ENCODE peak calls at places on chromosomes 11 and 22, in six cellular contexts. T, G, Z, N, J and Q are unnamed samples.

GRCh38 chr11:15223318-15223717 is 108.6 kb downstream of the INSC start:
- DNase-seq in J (no peak), N (no peak), T (no peak), Z (no peak), G (no peak), Q (no peak)

GRCh38 chr11:31387379-31387778 is 17.7 kb downstream of the DNAJC24 start:
- DNase-seq in G (no peak), Z (no peak), N (no peak), T (no peak), J (no peak), Q (no peak)

GRCh38 chr11:1741741-1742140 is 8.7 kb downstream of the IFITM10 start:
- DNase-seq in N (no peak), Z (peak), G (no peak), J (no peak), T (no peak), Q (no peak)

GRCh38 chr11:121767433-121767832 is 314.7 kb upstream of the SORL1-AS1 start:
- DNase-seq in Z (no peak), T (no peak), G (no peak), J (no peak), N (no peak), Q (no peak)

GRCh38 chr22:50148991-50149721 is 21.4 kb upstream of the PANX2 start:
- DNase-seq in J (no peak), Z (peak), T (peak), N (peak), G (no peak), Q (peak)

GRCh38 chr22:39242809-39243442 is 1.9 kb downstream of the PDGFB start:
- DNase-seq in N (no peak), T (peak), G (peak), Z (no peak), J (no peak), Q (peak)

GRCh38 chr11:353315-353857 is 15.9 kb upstream of the B4GALNT4 start:
- DNase-seq in Z (peak), N (peak), J (peak), G (peak), T (no peak), Q (no peak)

GRCh38 chr11:102269927-102270326 is 47.4 kb upstream of the BIRC3 start:
- DNase-seq in N (no peak), J (no peak), T (no peak), G (no peak), Z (no peak), Q (no peak)

GRCh38 chr11:88206746-88207145 is 31.5 kb upstream of the RAB38 start:
- DNase-seq in T (no peak), N (no peak), J (no peak), G (no peak), Z (no peak), Q (no peak)

GRCh38 chr11:78149646-78150045 is 10.2 kb upstream of the ALG8 start:
- DNase-seq in T (no peak), Z (no peak), N (peak), G (no peak), J (no peak), Q (no peak)

GRCh38 chr11:35144103-35144741 is 5.3 kb downstream of the CD44 start:
- DNase-seq in G (no peak), N (peak), Z (no peak), J (no peak), T (peak), Q (peak)

GRCh38 chr22:18133452-18133851 is 16.5 kb upstream of the USP18 start:
- DNase-seq in J (no peak), Z (peak), T (no peak), G (no peak), N (no peak), Q (no peak)

GRCh38 chr11:86592047-86592564 is 80.3 kb downstream of the ME3 start:
- DNase-seq in G (no peak), Z (no peak), J (no peak), N (no peak), T (no peak), Q (no peak)

GRCh38 chr11:36333897-36334296 is 37.8 kb downstream of the PRR5L start:
- DNase-seq in Z (no peak), J (no peak), G (no peak), N (no peak), T (no peak), Q (no peak)

GRCh38 chr22:50701428-50702154 is 29.0 kb downstream of the SHANK3 start:
- DNase-seq in T (no peak), G (no peak), J (no peak), Z (peak), N (no peak), Q (no peak)

GRCh38 chr11:614583-615452 is 932 bp downstream of the IRF7 start:
- DNase-seq in J (peak), N (peak), T (no peak), G (no peak), Z (no peak), Q (no peak)

GRCh38 chr11:61611309-61611708 is 30.4 kb upstream of the SYT7 start:
- DNase-seq in J (no peak), Z (no peak), G (no peak), T (no peak), N (no peak), Q (no peak)

GRCh38 chr11:59755701-59756495 is 722 bp downstream of the STX3 start:
- DNase-seq in T (peak), Z (peak), G (peak), J (peak), N (peak), Q (peak)

GRCh38 chr11:63906585-63906984 is 10.4 kb downstream of the RCOR2 start:
- DNase-seq in J (no peak), G (no peak), T (no peak), N (no peak), Z (no peak), Q (peak)

GRCh38 chr22:50730941-50731661 is 6.9 kb upstream of the ACR start:
- DNase-seq in Z (peak), T (no peak), G (no peak), J (no peak), N (no peak), Q (no peak)

GRCh38 chr22:42273855-42274451 is 3.5 kb upstream of the TCF20 start:
- DNase-seq in Z (peak), G (no peak), J (no peak), N (no peak), T (no peak), Q (no peak)

GRCh38 chr11:15867886-15868285 is 488.5 kb downstream of the SOX6 start:
- DNase-seq in N (no peak), Z (no peak), J (no peak), T (no peak), G (no peak), Q (no peak)

GRCh38 chr11:117621226-117621625 is 175.8 kb downstream of the DSCAML1 start:
- DNase-seq in Z (no peak), J (no peak), T (no peak), G (no peak), N (peak), Q (no peak)

GRCh38 chr11:116478205-116478604 is 294.6 kb downstream of the BUD13 start:
- DNase-seq in T (no peak), J (no peak), N (no peak), G (no peak), Z (no peak), Q (no peak)

GRCh38 chr11:34840736-34841386 is 75.3 kb downstream of the APIP start:
- DNase-seq in G (no peak), J (no peak), N (no peak), Z (no peak), T (no peak), Q (no peak)

GRCh38 chr22:37138879-37139561 is 10.7 kb downstream of the IL2RB start:
- DNase-seq in T (no peak), G (no peak), Z (no peak), J (no peak), N (peak), Q (no peak)

GRCh38 chr11:126603486-126603885 is 248.0 kb downstream of the ST3GAL4 start:
- DNase-seq in Z (peak), J (no peak), G (no peak), N (no peak), T (no peak), Q (no peak)

GRCh38 chr11:116960916-116961315 is 123.5 kb upstream of the APOA1 start:
- DNase-seq in G (no peak), Z (no peak), N (peak), J (no peak), T (no peak), Q (no peak)

GRCh38 chr11:134233729-134234179 is 9.3 kb downstream of the VPS26B start:
- DNase-seq in Z (no peak), J (no peak), G (no peak), N (no peak), T (no peak), Q (no peak)

GRCh38 chr11:86735462-86736302 is 63.3 kb upstream of the ME3 start:
- DNase-seq in G (no peak), Z (no peak), N (peak), T (no peak), J (no peak), Q (no peak)

GRCh38 chr11:45082744-45083543 is 63.5 kb upstream of the PRDM11 start:
- DNase-seq in N (no peak), J (no peak), T (no peak), Z (no peak), G (no peak), Q (no peak)

GRCh38 chr22:25919452-25919851 is 177.5 kb downstream of the MYO18B start:
- DNase-seq in Z (no peak), J (no peak), T (no peak), G (no peak), N (peak), Q (no peak)

GRCh38 chr22:19814428-19814827 is 40.2 kb downstream of the GNB1L start:
- DNase-seq in G (no peak), Z (peak), J (no peak), T (no peak), N (no peak), Q (no peak)

GRCh38 chr11:57679396-57679795 is 11.5 kb downstream of the ZDHHC5 start:
- DNase-seq in J (no peak), Z (no peak), T (no peak), G (no peak), N (no peak), Q (no peak)

GRCh38 chr22:22396741-22397291 is 111.7 kb downstream of the ZNF280B start:
- DNase-seq in G (no peak), T (no peak), N (no peak), J (no peak), Z (no peak), Q (no peak)

GRCh38 chr11:17014774-17015638 is 792 bp upstream of the PLEKHA7 start:
- DNase-seq in G (no peak), Z (no peak), T (no peak), N (no peak), J (no peak), Q (no peak)

GRCh38 chr11:44301856-44302231 is 8.1 kb downstream of the ALX4 start:
- DNase-seq in T (no peak), J (no peak), N (peak), G (no peak), Z (no peak), Q (no peak)

GRCh38 chr11:44709966-44710365 is 16.8 kb upstream of the TSPAN18 start:
- DNase-seq in T (no peak), Z (no peak), N (no peak), J (no peak), G (no peak), Q (no peak)

GRCh38 chr22:24006914-24007214 is 1.6 kb upstream of the GSTT4 start:
- DNase-seq in T (no peak), N (no peak), J (no peak), Z (no peak), G (no peak), Q (no peak)